ENCODE peak calls at places on chromosomes 3 and 15, in seven cellular contexts. F, X, Y, O, C, I and N are unnamed samples.

GRCh38 chr3:130997291-130997690 is 29.3 kb downstream of the ASTE1 start:
- DNase-seq in F (no peak), X (peak; percentile 72), Y (no peak), O (no peak), C (no peak), I (no peak), N (peak; percentile 39)

GRCh38 chr3:69696365-69696764 is 42.9 kb upstream of the MITF start:
- DNase-seq in F (no peak), X (no peak), Y (no peak), O (no peak), C (peak; percentile 4), I (no peak), N (no peak)

GRCh38 chr3:17645074-17645698 is 97.2 kb downstream of the TBC1D5 start:
- DNase-seq in F (peak; percentile 56), X (peak; percentile 78), Y (peak; percentile 81), O (no peak), C (peak; percentile 66), I (peak; percentile 26), N (peak; percentile 86)

GRCh38 chr3:10957976-10958749 is 34.4 kb upstream of the SLC6A1 start:
- DNase-seq in F (peak; percentile 9), X (no peak), Y (no peak), O (peak; percentile 95), C (peak; percentile 57), I (no peak), N (peak; percentile 16)

GRCh38 chr3:15152166-15152565 is 53.2 kb upstream of the RBSN start:
- DNase-seq in F (no peak), X (peak; percentile 8), Y (no peak), O (no peak), C (no peak), I (no peak), N (no peak)

GRCh38 chr15:74571191-74571590 is 30.2 kb downstream of the ARID3B start:
- DNase-seq in F (no peak), X (no peak), Y (no peak), O (no peak), C (no peak), I (no peak), N (no peak)

GRCh38 chr15:64044315-64045105 is 1.8 kb downstream of the DAPK2 start:
- DNase-seq in F (no peak), X (no peak), Y (no peak), O (no peak), C (no peak), I (no peak), N (no peak)

GRCh38 chr3:141261472-141262171 is 30.0 kb downstream of the PXYLP1 start:
- DNase-seq in F (no peak), X (no peak), Y (no peak), O (no peak), C (no peak), I (no peak), N (no peak)

GRCh38 chr3:105829229-105829628 is 39.6 kb downstream of the CBLB start:
- DNase-seq in F (no peak), X (peak; percentile 71), Y (no peak), O (no peak), C (peak; percentile 17), I (no peak), N (no peak)

GRCh38 chr3:189744235-189744634 is 113.0 kb downstream of the TP63 start:
- DNase-seq in F (no peak), X (no peak), Y (no peak), O (no peak), C (no peak), I (no peak), N (no peak)

GRCh38 chr3:16866447-16867025 is 18.2 kb upstream of the PLCL2 start:
- DNase-seq in F (peak; percentile 57), X (peak; percentile 26), Y (no peak), O (no peak), C (peak; percentile 83), I (peak; percentile 28), N (peak; percentile 31)

GRCh38 chr3:131795382-131796085 is 239.3 kb downstream of the CPNE4 start:
- DNase-seq in F (peak; percentile 83), X (peak; percentile 50), Y (no peak), O (no peak), C (peak; percentile 48), I (no peak), N (peak; percentile 28)